ENCODE peak calls at places on chromosomes 3 and 15, in ten cellular contexts. X, L, A, Y, T, B, H, Q, O and S are unnamed samples.

GRCh38 chr15:78715930-78716329 is 74.9 kb upstream of the CHRNB4 start:
- DNase-seq in Q (no peak), H (no peak), O (no peak), T (no peak), Y (no peak), L (peak), A (no peak), B (no peak), X (no peak), S (no peak)

GRCh38 chr3:144708437-144708836 is 736.8 kb downstream of the DIPK2A start:
- DNase-seq in Q (no peak), T (no peak), H (no peak), X (no peak), Y (no peak), B (no peak), A (no peak), L (no peak), O (no peak), S (no peak)

GRCh38 chr15:37794947-37795346 is 139.5 kb upstream of the TMCO5A start:
- DNase-seq in L (no peak), Q (no peak), O (no peak), Y (no peak), X (no peak), A (no peak), B (no peak), T (no peak), H (no peak), S (no peak)

GRCh38 chr3:33060609-33061337 is 36.2 kb downstream of the GLB1 start:
- DNase-seq in Y (peak), X (no peak), H (no peak), T (no peak), Q (no peak), A (no peak), B (no peak), L (no peak), O (peak), S (no peak)

GRCh38 chr15:76299786-76300185 is 11.5 kb downstream of the ETFA start:
- DNase-seq in T (peak), B (no peak), A (no peak), Q (no peak), O (no peak), X (no peak), Y (no peak), L (no peak), H (peak), S (no peak)

GRCh38 chr3:15520185-15520584 is 1.3 kb downstream of the COLQ start:
- DNase-seq in O (no peak), L (no peak), T (peak), B (no peak), X (no peak), Y (no peak), H (no peak), A (no peak), Q (no peak), S (no peak)

GRCh38 chr3:190585771-190586630 is 72.1 kb downstream of the IL1RAP start:
- DNase-seq in A (no peak), L (peak), B (no peak), Q (peak), O (no peak), H (peak), Y (no peak), X (peak), T (peak), S (no peak)

GRCh38 chr3:185056908-185057307 is 96.0 kb downstream of the C3orf70 start:
- DNase-seq in Q (no peak), Y (no peak), X (no peak), B (no peak), A (no peak), L (no peak), O (no peak), T (no peak), H (no peak), S (no peak)

GRCh38 chr3:117355566-117355965 is 646.0 kb downstream of the TUSC7 start:
- DNase-seq in Q (no peak), A (no peak), O (no peak), X (no peak), B (no peak), H (peak), T (peak), L (no peak), Y (no peak), S (no peak)

GRCh38 chr3:41001556-41001955 is 197.7 kb upstream of the CTNNB1 start:
- DNase-seq in O (no peak), B (no peak), L (no peak), T (no peak), X (no peak), H (no peak), Q (no peak), Y (no peak), A (no peak), S (no peak)

GRCh38 chr15:39503526-39503925 is 77.4 kb upstream of the THBS1 start:
- DNase-seq in L (no peak), A (no peak), O (no peak), B (no peak), Y (no peak), X (no peak), Q (no peak), T (no peak), H (no peak), S (no peak)

GRCh38 chr3:130688015-130688414 is 58.6 kb downstream of the PIK3R4 start:
- DNase-seq in Y (no peak), O (no peak), Q (no peak), H (no peak), L (no peak), B (no peak), A (no peak), X (no peak), T (no peak), S (no peak)

GRCh38 chr15:66704019-66704782 is 2.2 kb downstream of the SMAD6 start:
- DNase-seq in A (no peak), B (no peak), H (no peak), X (no peak), L (no peak), Y (peak), Q (no peak), T (peak), O (no peak), S (no peak)

GRCh38 chr15:56759450-56759845 is 26.1 kb upstream of the ZNF280D start:
- DNase-seq in H (peak), Y (no peak), X (no peak), L (peak), T (no peak), Q (peak), B (no peak), A (no peak), O (peak), S (no peak)

GRCh38 chr15:56763082-56763481 is 29.8 kb upstream of the ZNF280D start:
- DNase-seq in Q (no peak), A (no peak), L (no peak), H (no peak), O (no peak), T (no peak), Y (no peak), X (no peak), B (no peak), S (no peak)

GRCh38 chr15:56758770-56759449 is 25.6 kb upstream of the ZNF280D start:
- DNase-seq in T (no peak), Y (no peak), X (no peak), B (no peak), H (no peak), L (peak), A (no peak), O (no peak), Q (no peak), S (no peak)

GRCh38 chr15:56757884-56758283 is 24.6 kb upstream of the ZNF280D start:
- DNase-seq in X (no peak), T (no peak), L (no peak), Y (no peak), A (no peak), H (peak), Q (no peak), B (no peak), O (no peak), S (no peak)

DNA sequence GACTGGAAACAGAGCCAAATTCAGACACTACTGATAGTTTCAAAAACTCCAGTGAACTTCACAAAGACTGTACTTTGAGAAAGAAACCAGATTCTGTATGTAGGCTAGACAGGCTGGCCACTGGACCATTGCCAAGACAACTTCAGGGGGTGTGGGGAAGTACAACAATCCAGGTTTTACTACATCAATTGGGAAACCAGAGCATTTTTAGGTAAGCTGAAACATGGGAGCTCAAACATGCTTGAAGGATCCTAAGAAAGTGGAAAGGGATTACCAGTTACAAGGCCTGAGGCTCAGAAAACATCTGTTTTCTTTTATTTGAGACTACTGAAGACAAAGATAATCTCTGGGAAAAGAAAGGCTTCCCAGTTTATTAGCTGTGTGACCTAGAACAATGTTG is 26.9 kb upstream of the ZNF280D start:
- DNase-seq in L (peak), A (no peak), X (no peak), H (no peak), O (no peak), B (no peak), Y (no peak), T (no peak), Q (no peak), S (no peak)
- H3K4me3 ChIP-seq in L (no peak), A (no peak), X (no peak), H (no peak), O (no peak), B (no peak), Y (no peak), T (no peak), Q (no peak), S (no peak)

GRCh38 chr3:194368918-194369317 is 625 bp downstream of the LRRC15 start:
- DNase-seq in T (no peak), Q (no peak), O (no peak), X (no peak), Y (no peak), H (no peak), L (no peak), A (no peak), B (no peak), S (no peak)
- H3K4me3 ChIP-seq in T (no peak), Q (no peak), O (no peak), X (no peak), Y (no peak), H (no peak), L (no peak), A (no peak), B (no peak), S (no peak)

GRCh38 chr3:71103430-71103881 is 480.1 kb downstream of the FOXP1 start:
- DNase-seq in Y (no peak), X (no peak), Q (no peak), T (no peak), A (peak), L (peak), H (no peak), B (no peak), O (peak), S (no peak)
- H3K4me3 ChIP-seq in Y (no peak), X (no peak), Q (no peak), T (no peak), A (no peak), L (no peak), H (no peak), B (no peak), O (no peak), S (no peak)

DNA sequence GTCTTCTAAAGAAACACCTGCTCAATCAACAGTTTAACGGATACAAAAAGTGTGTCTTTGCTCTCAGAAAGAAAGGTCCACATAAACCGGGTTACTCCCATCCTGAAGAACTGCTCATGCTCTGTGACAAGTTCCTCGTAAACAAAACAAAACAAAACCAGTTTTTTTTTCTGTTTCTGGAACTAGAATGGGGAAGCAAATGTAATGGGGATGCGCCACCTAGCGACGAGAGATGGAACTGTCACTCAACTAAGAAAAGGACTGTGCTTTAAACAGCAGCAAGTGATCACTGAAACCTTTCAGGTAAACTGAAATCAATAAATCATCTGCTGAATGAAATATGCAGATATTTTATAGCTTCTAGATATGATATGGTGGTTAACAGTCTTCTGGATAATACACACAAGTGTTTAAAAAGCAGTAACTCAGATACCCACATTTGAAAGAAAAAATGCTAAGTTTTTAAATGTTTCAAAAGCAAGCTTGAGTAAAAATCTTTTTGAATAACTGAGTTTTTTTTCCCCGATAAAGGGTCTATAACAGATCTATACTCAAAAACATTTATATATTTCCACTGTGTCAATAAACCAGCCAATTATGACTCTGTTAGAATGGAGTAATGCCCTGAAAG is 10.9 kb downstream of the TM2D3 start:
- DNase-seq in T (peak), B (peak), X (peak), O (peak), H (peak), Q (peak), A (peak), L (peak), Y (peak), S (peak)
- H3K4me3 ChIP-seq in T (no peak), B (no peak), X (no peak), O (no peak), H (no peak), Q (no peak), A (no peak), L (no peak), Y (no peak), S (no peak)

DNA sequence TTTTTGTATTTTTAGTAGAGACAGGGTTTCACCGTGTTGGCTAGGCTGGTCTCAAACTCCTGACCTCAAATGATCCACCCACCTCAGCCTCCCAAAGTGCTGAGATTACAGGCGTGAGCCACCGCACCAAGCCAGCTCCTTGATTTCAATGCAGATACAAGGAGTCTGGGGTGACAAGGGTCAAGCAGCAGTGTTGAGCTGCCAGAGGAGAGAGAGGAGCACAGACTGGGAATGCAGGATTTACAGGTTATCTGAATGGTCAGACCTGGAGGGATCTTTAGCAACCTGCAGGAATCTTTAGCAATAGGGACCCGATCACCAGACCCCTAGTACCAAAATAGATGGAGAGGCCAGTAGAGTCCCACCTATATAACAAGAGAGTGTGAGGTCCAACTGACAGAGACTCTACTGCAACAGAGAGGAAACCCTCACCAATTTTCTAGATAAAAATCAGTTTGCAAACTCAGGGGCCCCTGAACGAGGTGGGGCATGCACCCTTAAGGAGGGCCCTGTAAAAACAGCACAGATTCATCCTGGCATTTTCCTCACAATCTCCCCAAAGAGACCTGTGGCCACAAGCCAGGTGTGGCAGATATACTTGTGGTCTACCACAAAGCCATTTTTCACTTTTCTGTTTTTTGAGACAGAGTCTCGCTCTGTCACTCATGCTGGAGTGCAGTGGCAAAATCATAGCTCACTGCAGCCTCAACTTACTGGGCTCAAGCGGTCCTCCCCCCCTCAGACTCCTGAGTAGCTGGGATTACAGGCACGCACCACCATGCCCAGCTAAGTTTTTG is 10.7 kb upstream of the SHISA5 start:
- DNase-seq in H (no peak), X (no peak), Y (peak), L (no peak), O (no peak), A (no peak), Q (no peak), B (peak), T (no peak), S (no peak)
- H3K4me3 ChIP-seq in H (no peak), X (no peak), Y (peak), L (no peak), O (no peak), A (no peak), Q (no peak), B (peak), T (no peak), S (no peak)